ENCODE peak calls at places on chromosome 22, in six cellular contexts. V, D, O, T, R and M are unnamed samples.

GRCh38 chr22:31448382-31448781 is 41.3 kb downstream of the EIF4ENIF1 start:
- DNase-seq in T (no peak), R (no peak), V (no peak), O (no peak), D (no peak), M (no peak)

GRCh38 chr22:30606455-30607299 is at the start of gene TCN2:
- DNase-seq in R (peak; percentile 88), D (peak; percentile 96), T (peak; percentile 25), V (peak; percentile 82), O (peak; percentile 83), M (no peak)

GRCh38 chr22:24107668-24108067 is 73.6 kb upstream of the SUSD2 start:
- DNase-seq in R (peak; percentile 97), D (peak; percentile 97), O (peak; percentile 65), V (peak; percentile 87), T (no peak), M (no peak)

GRCh38 chr22:30892731-30893221 is 75.8 kb downstream of the MORC2 start:
- DNase-seq in R (no peak), T (no peak), D (no peak), O (no peak), V (peak; percentile 28), M (no peak)

GRCh38 chr22:23192133-23192532 is 11.8 kb downstream of the BCR start:
- DNase-seq in D (no peak), R (no peak), O (peak; percentile 78), T (no peak), V (no peak), M (no peak)

GRCh38 chr22:18057568-18058209 is 20.1 kb upstream of the PEX26 start:
- DNase-seq in D (peak; percentile 96), V (no peak), O (peak; percentile 86), T (no peak), R (peak; percentile 98), M (peak; percentile 83)

GRCh38 chr22:27804683-27805297 is 3.2 kb upstream of the MN1 start:
- DNase-seq in D (no peak), V (peak; percentile 69), T (peak; percentile 40), O (peak; percentile 77), R (peak; percentile 88), M (no peak)

GRCh38 chr22:48261706-48262105 is 1499.3 kb downstream of the TBC1D22A start:
- DNase-seq in V (no peak), O (no peak), T (no peak), R (no peak), D (no peak), M (no peak)

GRCh38 chr22:39309364-39309861 is 10.0 kb downstream of the RPL3 start:
- DNase-seq in D (no peak), V (no peak), R (no peak), T (no peak), O (no peak), M (peak; percentile 79)

GRCh38 chr22:36117053-36117554 is 43.5 kb downstream of the APOL3 start:
- DNase-seq in V (no peak), R (peak; percentile 46), T (no peak), O (peak; percentile 22), D (no peak), M (no peak)

GRCh38 chr22:29016067-29016938 is 45.3 kb downstream of the C22orf31 start:
- DNase-seq in R (no peak), D (no peak), V (peak; percentile 65), O (no peak), T (no peak), M (no peak)

GRCh38 chr22:22425366-22425765 is 83.2 kb downstream of the ZNF280B start:
- DNase-seq in T (no peak), R (no peak), V (no peak), O (no peak), D (no peak), M (no peak)

GRCh38 chr22:48717883-48718817 is 1109.5 kb downstream of the BRD1 start:
- DNase-seq in V (no peak), R (peak; percentile 52), D (no peak), T (no peak), O (no peak), M (peak; percentile 23)

GRCh38 chr22:27137809-27138400 is 480.5 kb downstream of the MIAT start:
- DNase-seq in O (no peak), R (no peak), V (no peak), T (no peak), D (no peak), M (no peak)

GRCh38 chr22:32700186-32700882 is 101.2 kb upstream of the TIMP3 start:
- DNase-seq in V (no peak), O (no peak), D (no peak), T (no peak), R (no peak), M (no peak)

GRCh38 chr22:35072939-35073338 is 7.0 kb downstream of the ISX start:
- DNase-seq in V (no peak), T (no peak), R (peak; percentile 73), O (no peak), D (no peak), M (no peak)

GRCh38 chr22:39206491-39206890 is 38.3 kb downstream of the PDGFB start:
- DNase-seq in D (no peak), T (no peak), R (peak; percentile 43), V (no peak), O (no peak), M (peak; percentile 44)

GRCh38 chr22:30730351-30730750 is 35.7 kb downstream of the OSBP2 start:
- DNase-seq in D (no peak), T (no peak), R (no peak), O (no peak), V (no peak), M (no peak)

GRCh38 chr22:17910561-17911311 is 113.6 kb downstream of the MICAL3 start:
- DNase-seq in T (no peak), D (no peak), R (peak; percentile 94), O (peak; percentile 51), V (no peak), M (no peak)

GRCh38 chr22:30228509-30229359 is 17.8 kb downstream of the LIF start:
- DNase-seq in D (no peak), T (no peak), R (no peak), V (no peak), O (no peak), M (no peak)

GRCh38 chr22:27726344-27726725 is 75.2 kb downstream of the MN1 start:
- DNase-seq in V (no peak), O (no peak), R (no peak), T (no peak), D (no peak), M (no peak)

GRCh38 chr22:38174626-38175025 is 7.0 kb downstream of the PLA2G6 start:
- DNase-seq in V (no peak), D (no peak), O (no peak), R (peak; percentile 53), T (no peak), M (no peak)

GRCh38 chr22:38177044-38177443 is 4.6 kb downstream of the PLA2G6 start:
- DNase-seq in T (no peak), R (peak; percentile 38), V (no peak), D (no peak), O (no peak), M (no peak)

GRCh38 chr22:38175206-38176118 is 6.2 kb downstream of the PLA2G6 start:
- DNase-seq in O (no peak), D (no peak), V (no peak), R (peak; percentile 60), T (no peak), M (no peak)

GRCh38 chr22:38177926-38178604 is 3.6 kb downstream of the PLA2G6 start:
- DNase-seq in V (peak; percentile 73), D (no peak), T (no peak), O (peak; percentile 37), R (peak; percentile 82), M (no peak)

GRCh38 chr22:38176170-38176741 is 5.4 kb downstream of the PLA2G6 start:
- DNase-seq in R (peak; percentile 91), V (no peak), O (peak; percentile 51), T (peak; percentile 17), D (no peak), M (no peak)
- H3K4me1 ChIP-seq in R (peaks cover 29% of the 10 kb centered on the region), V (peaks cover 26% of the 10 kb centered on the region), O (peaks cover 41% of the 10 kb centered on the region), T (peaks cover 55% of the 10 kb centered on the region), D (peaks cover 77% of the 10 kb centered on the region), M (peaks cover 51% of the 10 kb centered on the region)

DNA sequence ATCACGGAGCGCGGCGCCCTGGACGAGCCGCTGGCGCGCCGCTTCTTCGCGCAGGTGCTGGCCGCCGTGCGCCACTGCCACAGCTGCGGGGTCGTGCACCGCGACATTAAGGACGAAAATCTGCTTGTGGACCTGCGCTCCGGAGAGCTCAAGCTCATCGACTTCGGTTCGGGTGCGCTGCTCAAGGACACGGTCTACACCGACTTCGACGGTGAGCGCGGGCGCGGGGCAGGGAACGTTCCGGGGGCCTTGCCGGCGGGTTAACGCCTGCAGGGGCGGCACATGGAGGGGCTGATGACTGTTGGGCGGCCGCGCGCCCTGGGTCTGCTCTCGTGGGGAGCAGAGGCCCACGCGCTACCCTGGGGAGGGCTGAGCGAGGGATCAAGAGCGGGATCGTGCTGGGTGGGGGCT is 1.0 kb downstream of the PIM3 start:
- DNase-seq in T (no peak), R (no peak), O (no peak), D (no peak), V (no peak), M (peak; percentile 63)
- H3K4me1 ChIP-seq in T (peaks cover 36% of the 10 kb centered on the region), R (peaks cover 42% of the 10 kb centered on the region), O (peaks cover 57% of the 10 kb centered on the region), D (peaks cover 56% of the 10 kb centered on the region), V (peaks cover 52% of the 10 kb centered on the region), M (peaks cover 14% of the 10 kb centered on the region)

GRCh38 chr22:43303166-43303565 is 40.0 kb downstream of the SCUBE1 start:
- DNase-seq in O (no peak), R (no peak), T (no peak), D (no peak), V (no peak), M (no peak)

GRCh38 chr22:43302462-43303109 is 40.6 kb downstream of the SCUBE1 start:
- DNase-seq in T (no peak), R (no peak), O (no peak), V (no peak), D (no peak), M (no peak)

GRCh38 chr22:43301866-43302265 is 41.3 kb downstream of the SCUBE1 start:
- DNase-seq in R (no peak), T (no peak), D (no peak), O (no peak), V (no peak), M (no peak)

GRCh38 chr22:43304831-43305230 is 38.3 kb downstream of the SCUBE1 start:
- DNase-seq in V (no peak), T (no peak), D (no peak), R (no peak), O (no peak), M (no peak)

GRCh38 chr22:43303751-43304150 is 39.4 kb downstream of the SCUBE1 start:
- DNase-seq in V (no peak), O (no peak), D (no peak), R (no peak), T (no peak), M (no peak)
- H3K4me1 ChIP-seq in V (no peaks in the 10 kb centered on the region), O (peaks cover 7% of the 10 kb centered on the region), D (peaks cover 100% of the 10 kb centered on the region), R (peaks cover 12% of the 10 kb centered on the region), T (no peaks in the 10 kb centered on the region), M (no peaks in the 10 kb centered on the region)

GRCh38 chr22:40748388-40748970 is 69.2 kb downstream of the MCHR1 start:
- DNase-seq in D (no peak), V (no peak), T (no peak), R (no peak), O (no peak), M (no peak)
- H3K4me1 ChIP-seq in D (no peaks in the 10 kb centered on the region), V (no peaks in the 10 kb centered on the region), T (no peaks in the 10 kb centered on the region), R (no peaks in the 10 kb centered on the region), O (peaks cover 14% of the 10 kb centered on the region), M (peaks cover 3% of the 10 kb centered on the region)

GRCh38 chr22:20526628-20527355 is 19.4 kb downstream of the MED15 start:
- DNase-seq in O (no peak), T (no peak), R (no peak), V (no peak), D (no peak), M (no peak)
- H3K4me1 ChIP-seq in O (peaks cover 27% of the 10 kb centered on the region), T (peaks cover 78% of the 10 kb centered on the region), R (peaks cover 44% of the 10 kb centered on the region), V (no peaks in the 10 kb centered on the region), D (peaks cover 73% of the 10 kb centered on the region), M (peaks cover 78% of the 10 kb centered on the region)